ENCODE peak calls at places on chromosomes 4 and X, in five cellular contexts. X, M, W, E and V are unnamed samples.
A peak's percentile ranks its signal among the peaks of the same experiment; 100 is the strongest.

GRCh38 chrX:15334561-15334960 is 762 bp downstream of the PIGA start:
- DNase-seq in W (peak; percentile 29), M (no peak), E (peak; percentile 52), X (no peak), V (no peak)

GRCh38 chr4:94508841-94509240 is 57.1 kb downstream of the PDLIM5 start:
- DNase-seq in X (no peak), M (no peak), E (no peak), W (no peak), V (no peak)

GRCh38 chr4:158721680-158722079 is 1.5 kb downstream of the PPID start:
- DNase-seq in X (no peak), E (no peak), M (no peak), W (no peak), V (no peak)

GRCh38 chrX:80011522-80011921 is 3.0 kb upstream of the TBX22 start:
- DNase-seq in M (no peak), W (no peak), E (no peak), X (no peak), V (no peak)

GRCh38 chrX:123920065-123920785 is 41.3 kb upstream of the STAG2 start:
- DNase-seq in W (no peak), X (no peak), M (no peak), E (no peak), V (no peak)

GRCh38 chr4:17544831-17545234 is 29.9 kb downstream of the CLRN2 start:
- DNase-seq in W (no peak), X (no peak), E (no peak), M (no peak), V (no peak)

GRCh38 chrX:131802836-131803626 is 220.1 kb upstream of the STK26 start:
- DNase-seq in W (peak; percentile 55), M (peak; percentile 49), X (peak; percentile 55), E (peak; percentile 88), V (no peak)

GRCh38 chr4:146245899-146246298 is 31.6 kb downstream of the REELD1 start:
- DNase-seq in X (no peak), M (no peak), W (no peak), E (no peak), V (no peak)

GRCh38 chrX:101232316-101232715 is 12.7 kb downstream of the DRP2 start:
- DNase-seq in X (no peak), W (no peak), M (no peak), E (no peak), V (no peak)

GRCh38 chr4:76654084-76654483 is 219.1 kb downstream of the SHROOM3 start:
- DNase-seq in E (no peak), X (no peak), W (no peak), M (no peak), V (no peak)

GRCh38 chrX:76428243-76429130 is 977 bp downstream of the MAGEE1 start:
- DNase-seq in E (peak; percentile 55), W (peak; percentile 25), M (no peak), X (peak; percentile 45), V (no peak)

GRCh38 chr4:19473569-19473968 is 778.1 kb upstream of the SLIT2 start:
- DNase-seq in X (no peak), E (no peak), M (no peak), W (no peak), V (no peak)

GRCh38 chr4:153731239-153731638 is 28.6 kb downstream of the RNF175 start:
- DNase-seq in W (no peak), M (no peak), E (no peak), X (no peak), V (no peak)

GRCh38 chr4:151801547-151802516 is 41.0 kb upstream of the GATB start:
- DNase-seq in E (peak; percentile 91), M (no peak), W (no peak), X (peak; percentile 87), V (no peak)

GRCh38 chrX:149908308-149908707 is 21.1 kb upstream of the HSFX4 start:
- DNase-seq in M (no peak), X (no peak), W (no peak), E (no peak), V (no peak)

GRCh38 chr4:81405900-81406401 is 65.8 kb downstream of the RASGEF1B start:
- DNase-seq in X (peak; percentile 88), W (peak; percentile 61), M (no peak), E (peak; percentile 73), V (peak; percentile 10)

GRCh38 chr4:139873111-139873866 is 207.7 kb downstream of the MGST2 start:
- DNase-seq in X (no peak), M (no peak), W (no peak), E (peak; percentile 57), V (no peak)